ENCODE peak calls at places on chromosomes 4 and X, in nine cellular contexts. R, O, W, Y, G, T, L, Q and H are unnamed samples.

GRCh38 chrX:8183281-8183680 is 12.2 kb upstream of the VCX2 start:
- DNase-seq in R (no peak), O (no peak), W (no peak), Y (no peak), G (no peak), T (no peak), L (no peak), Q (no peak), H (no peak)

GRCh38 chrX:40644821-40645358 is 2.5 kb downstream of the CXorf38 start:
- DNase-seq in R (peak; percentile 54), O (no peak), W (peak; percentile 29), Y (peak; percentile 64), G (no peak), T (peak; percentile 40), L (peak; percentile 39), Q (peak; percentile 11), H (peak; percentile 26)

GRCh38 chrX:46704767-46705386 is 54.0 kb downstream of the SLC9A7 start:
- DNase-seq in R (peak; percentile 24), O (no peak), W (peak; percentile 60), Y (no peak), G (no peak), T (peak; percentile 25), L (no peak), Q (no peak), H (no peak)

GRCh38 chr4:19194672-19195071 is 1057.0 kb upstream of the SLIT2 start:
- DNase-seq in R (no peak), O (no peak), W (no peak), Y (no peak), G (no peak), T (no peak), L (no peak), Q (no peak), H (no peak)

GRCh38 chr4:42487230-42487629 is 89.9 kb downstream of the SHISA3 start:
- DNase-seq in R (no peak), O (no peak), W (peak; percentile 66), Y (no peak), G (no peak), T (no peak), L (no peak), Q (no peak), H (no peak)

GRCh38 chrX:132957211-132958085 is 981 bp downstream of the HS6ST2 start:
- DNase-seq in R (no peak), O (no peak), W (peak; percentile 48), Y (no peak), G (no peak), T (no peak), L (no peak), Q (no peak), H (no peak)

GRCh38 chrX:134868766-134869495 is 121.9 kb upstream of the SMIM10 start:
- DNase-seq in R (peak; percentile 62), O (no peak), W (peak; percentile 65), Y (peak; percentile 3), G (no peak), T (no peak), L (no peak), Q (no peak), H (no peak)

GRCh38 chr4:74189331-74190043 is 31.6 kb downstream of the MTHFD2L start:
- DNase-seq in R (peak; percentile 72), O (no peak), W (peak; percentile 74), Y (peak; percentile 68), G (no peak), T (no peak), L (peak; percentile 65), Q (peak; percentile 8), H (no peak)

GRCh38 chr4:73731968-73732610 is 8.3 kb upstream of the CXCL8 start:
- DNase-seq in R (no peak), O (no peak), W (no peak), Y (no peak), G (no peak), T (no peak), L (peak; percentile 32), Q (no peak), H (no peak)

GRCh38 chr4:125787707-125788106 is 473.0 kb downstream of the FAT4 start:
- DNase-seq in R (no peak), O (no peak), W (no peak), Y (peak; percentile 5), G (no peak), T (no peak), L (no peak), Q (no peak), H (no peak)

GRCh38 chr4:3041192-3042142 is 32.9 kb downstream of the HTT-AS start:
- DNase-seq in R (peak; percentile 49), O (no peak), W (peak; percentile 65), Y (no peak), G (peak; percentile 79), T (peak; percentile 33), L (no peak), Q (no peak), H (peak; percentile 57)

GRCh38 chrX:48996969-48997368 is 5.1 kb downstream of the GRIPAP1 start:
- DNase-seq in R (peak; percentile 5), O (no peak), W (no peak), Y (no peak), G (no peak), T (no peak), L (no peak), Q (no peak), H (no peak)